ENCODE peak calls at places on chromosomes 5 and 9, in eight cellular contexts. P is gastrocnemius medialis, G is mammary epithelial cell, L is NCI-H446 treated with DMSO at 0.1 percent for 48 hours, S is H7, U is NCI-H2081, F is OCI-M1, D is adipocyte. Q is an unnamed sample.

GRCh38 chr5:67337751-67338150 is 141.2 kb upstream of the CD180 start:
- DNase-seq in P (no peak), G (no peak), L (no peak), S (no peak), U (no peak), F (no peak), D (no peak), Q (no peak)

GRCh38 chr5:35430381-35431162 is 187.1 kb upstream of the SPEF2 start:
- DNase-seq in P (no peak), G (peak; percentile 4), L (no peak), S (no peak), U (no peak), F (no peak), D (no peak), Q (no peak)

GRCh38 chr5:14721990-14722656 is 57.6 kb downstream of the OTULIN start:
- DNase-seq in P (no peak), G (no peak), L (no peak), S (no peak), U (peak; percentile 43), F (no peak), D (peak; percentile 15), Q (no peak)

GRCh38 chr9:130987738-130988399 is 21.1 kb upstream of the LAMC3 start:
- DNase-seq in P (no peak), G (no peak), L (no peak), S (peak; percentile 46), U (no peak), F (no peak), D (no peak), Q (no peak)

GRCh38 chr5:91119941-91120850 is 262.9 kb downstream of the ARRDC3 start:
- DNase-seq in P (no peak), G (no peak), L (no peak), S (no peak), U (no peak), F (no peak), D (no peak), Q (no peak)

GRCh38 chr9:107750741-107751521 is 261.4 kb upstream of the KLF4 start:
- DNase-seq in P (peak; percentile 88), G (peak; percentile 95), L (peak; percentile 19), S (no peak), U (peak; percentile 24), F (peak; percentile 26), D (peak; percentile 98), Q (peak; percentile 92)

GRCh38 chr5:118968925-118969375 is 19.4 kb downstream of the DTWD2 start:
- DNase-seq in P (no peak), G (no peak), L (no peak), S (no peak), U (no peak), F (no peak), D (no peak), Q (no peak)

GRCh38 chr5:176446884-176447537 is 1.2 kb upstream of the FAF2 start:
- DNase-seq in P (no peak), G (no peak), L (no peak), S (peak; percentile 49), U (no peak), F (no peak), D (no peak), Q (no peak)

GRCh38 chr5:21807953-21808352 is 1045.2 kb downstream of the CDH12 start:
- DNase-seq in P (no peak), G (peak; percentile 54), L (no peak), S (no peak), U (peak; percentile 59), F (no peak), D (peak; percentile 14), Q (no peak)

GRCh38 chr5:124605516-124605915 is 140.9 kb downstream of the ZNF608 start:
- DNase-seq in P (peak; percentile 12), G (no peak), L (no peak), S (no peak), U (peak; percentile 23), F (no peak), D (no peak), Q (no peak)

GRCh38 chr9:30197954-30198353 is 2186.5 kb upstream of the ACO1 start:
- DNase-seq in P (no peak), G (peak; percentile 28), L (no peak), S (no peak), U (peak; percentile 50), F (peak; percentile 21), D (no peak), Q (no peak)

GRCh38 chr9:114462791-114463190 is 42.5 kb downstream of the WHRN start:
- DNase-seq in P (no peak), G (no peak), L (no peak), S (no peak), U (no peak), F (no peak), D (no peak), Q (no peak)

GRCh38 chr5:116487045-116487444 is 87.6 kb downstream of the SEMA6A start:
- DNase-seq in P (no peak), G (no peak), L (no peak), S (no peak), U (no peak), F (peak; percentile 29), D (no peak), Q (no peak)

GRCh38 chr5:16179511-16179935 is at the start of gene MARCHF11:
- DNase-seq in P (no peak), G (no peak), L (no peak), S (peak; percentile 78), U (peak; percentile 86), F (no peak), D (no peak), Q (no peak)

GRCh38 chr5:669111-669841 is 23.9 kb downstream of the TPPP start:
- DNase-seq in P (no peak), G (no peak), L (no peak), S (peak; percentile 93), U (no peak), F (peak; percentile 26), D (peak; percentile 25), Q (peak; percentile 47)

GRCh38 chr5:11902304-11902703 is 1.9 kb downstream of the CTNND2 start:
- DNase-seq in P (no peak), G (no peak), L (peak; percentile 65), S (no peak), U (no peak), F (no peak), D (no peak), Q (no peak)

GRCh38 chr5:130333089-130333488 is 428.8 kb downstream of the CHSY3 start:
- DNase-seq in P (no peak), G (peak; percentile 79), L (no peak), S (no peak), U (no peak), F (no peak), D (peak; percentile 68), Q (no peak)

GRCh38 chr9:130785940-130786500 is 49.0 kb upstream of the ABL1 start:
- DNase-seq in P (no peak), G (no peak), L (no peak), S (no peak), U (no peak), F (peak; percentile 10), D (no peak), Q (no peak)

GRCh38 chr5:151038801-151039238 is 18.4 kb downstream of the GPX3 start:
- DNase-seq in P (no peak), G (peak; percentile 68), L (no peak), S (no peak), U (no peak), F (no peak), D (no peak), Q (no peak)

GRCh38 chr5:165630211-165630866 is 2124.9 kb downstream of the MAT2B start:
- DNase-seq in P (no peak), G (peak; percentile 19), L (peak; percentile 5), S (peak; percentile 65), U (peak; percentile 72), F (peak; percentile 86), D (peak; percentile 56), Q (no peak)

GRCh38 chr5:149938791-149939358 is 5.7 kb downstream of the PDE6A start:
- DNase-seq in P (no peak), G (peak; percentile 98), L (no peak), S (no peak), U (no peak), F (no peak), D (peak; percentile 82), Q (peak; percentile 83)

GRCh38 chr9:35555246-35555701 is 49.8 kb upstream of the TESK1 start:
- DNase-seq in P (no peak), G (no peak), L (no peak), S (no peak), U (no peak), F (no peak), D (no peak), Q (no peak)

GRCh38 chr9:34457266-34458012 is 931 bp downstream of the FAM219A start:
- DNase-seq in P (peak; percentile 60), G (peak; percentile 66), L (peak; percentile 65), S (peak; percentile 84), U (peak; percentile 72), F (no peak), D (peak; percentile 91), Q (peak; percentile 69)

GRCh38 chr9:132295181-132295580 is 59.6 kb downstream of the SETX start:
- DNase-seq in P (no peak), G (no peak), L (no peak), S (no peak), U (no peak), F (no peak), D (no peak), Q (no peak)

GRCh38 chr5:177426566-177427210 is at the start of gene GRK6:
- DNase-seq in P (no peak), G (peak; percentile 50), L (no peak), S (peak; percentile 100), U (peak; percentile 37), F (peak; percentile 62), D (no peak), Q (peak; percentile 68)

GRCh38 chr9:5375790-5376477 is 36.3 kb upstream of the RLN1 start:
- DNase-seq in P (no peak), G (peak; percentile 17), L (no peak), S (no peak), U (no peak), F (no peak), D (no peak), Q (no peak)

GRCh38 chr5:68007446-68007845 is 208.1 kb upstream of the PIK3R1 start:
- DNase-seq in P (peak; percentile 26), G (peak; percentile 55), L (no peak), S (no peak), U (no peak), F (peak; percentile 71), D (peak; percentile 63), Q (no peak)

GRCh38 chr9:9003184-9003583 is 1203.6 kb upstream of the DMAC1 start:
- DNase-seq in P (no peak), G (no peak), L (peak; percentile 43), S (peak; percentile 2), U (peak; percentile 52), F (peak; percentile 98), D (no peak), Q (no peak)

GRCh38 chr9:134186471-134187109 is 22.2 kb upstream of the RNU6ATAC start:
- DNase-seq in P (no peak), G (no peak), L (no peak), S (peak; percentile 44), U (no peak), F (no peak), D (no peak), Q (no peak)

GRCh38 chr9:7653262-7653661 is 146.3 kb downstream of the DMAC1 start:
- DNase-seq in P (no peak), G (no peak), L (no peak), S (no peak), U (peak; percentile 29), F (no peak), D (no peak), Q (no peak)

GRCh38 chr5:14759744-14760547 is 95.4 kb downstream of the OTULIN start:
- DNase-seq in P (peak; percentile 40), G (no peak), L (no peak), S (no peak), U (no peak), F (no peak), D (no peak), Q (no peak)

GRCh38 chr9:102714184-102714583 is 280.9 kb upstream of the CYLC2 start:
- DNase-seq in P (no peak), G (no peak), L (no peak), S (no peak), U (no peak), F (no peak), D (no peak), Q (no peak)

GRCh38 chr5:169197343-169197742 is 103.6 kb downstream of the SLIT3 start:
- DNase-seq in P (no peak), G (peak; percentile 24), L (no peak), S (no peak), U (no peak), F (no peak), D (no peak), Q (no peak)

GRCh38 chr5:76964018-76964417 is 11.2 kb downstream of the CRHBP start:
- DNase-seq in P (no peak), G (no peak), L (no peak), S (no peak), U (no peak), F (no peak), D (no peak), Q (no peak)